ENCODE peak calls at places on chromosome 22, in ten cellular contexts. D is NCI-H1436 treated with DMSO at 0.1 percent for 48 hours, M is IMR-90, L is omental fat pad, E is OCI-M1, K is T-cell, N is HAP-1, G is stomach, W is mesenchymal stem cell, X is epithelial cell of prostate. P is an unnamed sample.

GRCh38 chr22:49960967-49961600 is 512 bp downstream of the PIM3 start:
- DNase-seq in X (no peak), N (no peak), L (peak), W (peak), M (no peak), G (peak), E (peak), K (no peak), D (no peak), P (no peak)

GRCh38 chr22:17159504-17159951 is 451 bp upstream of the HDHD5 start:
- DNase-seq in N (no peak), K (peak), X (no peak), M (peak), G (peak), L (peak), E (no peak), D (peak), W (peak), P (peak)

GRCh38 chr22:47197735-47198500 is 435.5 kb downstream of the TBC1D22A start:
- DNase-seq in L (peak), E (no peak), N (no peak), W (no peak), M (no peak), G (peak), D (no peak), K (no peak), X (no peak), P (no peak)

GRCh38 chr22:41762980-41763779 is 37.3 kb upstream of the CCDC134 start:
- DNase-seq in K (peak), E (peak), G (no peak), M (no peak), D (no peak), N (peak), L (no peak), W (no peak), X (peak), P (no peak)

GRCh38 chr22:43789452-43789851 is 22.7 kb downstream of the EFCAB6 start:
- DNase-seq in D (no peak), K (no peak), G (no peak), L (peak), N (no peak), M (peak), W (peak), E (no peak), X (peak), P (peak)

GRCh38 chr22:28506207-28506606 is 173.4 kb downstream of the TTC28 start:
- DNase-seq in W (no peak), D (no peak), L (no peak), X (no peak), G (no peak), K (no peak), N (no peak), E (no peak), M (no peak), P (no peak)

GRCh38 chr22:29503811-29504372 is 23.9 kb downstream of the NEFH start:
- DNase-seq in E (peak), N (peak), M (peak), D (no peak), K (no peak), G (no peak), L (no peak), W (peak), X (no peak), P (peak)

GRCh38 chr22:41368543-41368817 is 13.3 kb upstream of the TEF start:
- DNase-seq in G (no peak), D (no peak), N (no peak), M (no peak), E (no peak), K (no peak), L (no peak), X (no peak), W (no peak), P (no peak)

GRCh38 chr22:32800158-32800557 is 1.3 kb upstream of the TIMP3 start:
- DNase-seq in G (no peak), X (no peak), D (no peak), M (no peak), L (no peak), K (no peak), N (no peak), E (no peak), W (no peak), P (peak)

GRCh38 chr22:17897411-17897810 is 123.1 kb upstream of the BID start:
- DNase-seq in L (no peak), M (no peak), D (no peak), X (no peak), W (no peak), E (no peak), G (no peak), K (no peak), N (no peak), P (no peak)

GRCh38 chr22:25745341-25746011 is 3.5 kb downstream of the MYO18B start:
- DNase-seq in W (peak), N (no peak), L (no peak), K (no peak), E (no peak), X (no peak), M (peak), G (no peak), D (no peak), P (peak)

GRCh38 chr22:39960791-39961746 is 872 bp downstream of the TMA7B start:
- DNase-seq in D (no peak), L (no peak), E (peak), G (peak), M (peak), X (no peak), W (peak), K (peak), N (no peak), P (peak)

GRCh38 chr22:26585104-26585790 is 4.7 kb downstream of the TPST2 start:
- DNase-seq in E (peak), M (peak), K (no peak), W (peak), X (no peak), D (no peak), G (peak), N (no peak), L (no peak), P (peak)

GRCh38 chr22:48575567-48576332 is 1251.9 kb downstream of the BRD1 start:
- DNase-seq in K (no peak), L (no peak), M (no peak), E (no peak), N (no peak), X (no peak), D (no peak), G (no peak), W (no peak), P (no peak)

GRCh38 chr22:33023119-33023827 is 34.9 kb downstream of the SYN3 start:
- DNase-seq in G (no peak), D (no peak), M (no peak), X (no peak), W (no peak), K (no peak), L (no peak), N (no peak), E (no peak), P (no peak)

GRCh38 chr22:20021196-20022181 is 579 bp downstream of the TANGO2 start:
- DNase-seq in D (no peak), M (peak), X (no peak), N (peak), E (peak), W (peak), G (peak), L (no peak), K (no peak), P (peak)

GRCh38 chr22:27253108-27253507 is 548.4 kb downstream of the MN1 start:
- DNase-seq in D (no peak), L (no peak), X (no peak), G (no peak), E (no peak), N (no peak), W (no peak), M (no peak), K (no peak), P (no peak)

GRCh38 chr22:40236131-40236665 is 58.5 kb downstream of the TNRC6B start:
- DNase-seq in M (no peak), W (no peak), D (no peak), X (no peak), L (no peak), N (no peak), E (no peak), G (no peak), K (no peak), P (no peak)

GRCh38 chr22:48371391-48371790 is 1456.3 kb downstream of the BRD1 start:
- DNase-seq in W (no peak), X (no peak), K (no peak), N (no peak), G (no peak), D (no peak), E (no peak), L (no peak), M (no peak), P (no peak)

GRCh38 chr22:27881404-27881803 is 37.7 kb downstream of the PITPNB start:
- DNase-seq in X (no peak), G (peak), M (peak), K (no peak), W (peak), L (no peak), D (no peak), N (no peak), E (no peak), P (peak)

P was measured in fibroblast of mammary gland.